ENCODE peak calls at places on chromosomes 11 and 22, in six cellular contexts. S is HL-60, D is SK-N-SH, L is K562, P is GM12878, H is HepG2. I is an unnamed sample.

GRCh38 chr11:61592176-61592575 is 11.3 kb upstream of the SYT7 start:
- DNase-seq in S (no peak), D (no peak), L (no peak), P (no peak), H (no peak), I (no peak)

GRCh38 chr11:119332111-119332765 is 2.1 kb upstream of the RNF26 start:
- DNase-seq in S (no peak), D (no peak), L (no peak), P (no peak), H (no peak), I (no peak)

GRCh38 chr11:68812526-68812925 is 29.2 kb downstream of the CPT1A start:
- DNase-seq in S (no peak), D (no peak), L (no peak), P (no peak), H (no peak), I (no peak)

GRCh38 chr11:117143390-117143789 is 697 bp upstream of the PAFAH1B2 start:
- DNase-seq in S (no peak), D (peak; percentile 59), L (peak; percentile 28), P (no peak), H (no peak), I (no peak)

GRCh38 chr11:133895551-133895950 is 50.2 kb upstream of the SPATA19 start:
- DNase-seq in S (no peak), D (peak; percentile 10), L (no peak), P (no peak), H (no peak), I (no peak)

GRCh38 chr11:126153999-126154398 is 57.5 kb downstream of the RPUSD4 start:
- DNase-seq in S (no peak), D (no peak), L (no peak), P (no peak), H (no peak), I (no peak)

GRCh38 chr22:19822301-19823117 is 32.2 kb downstream of the GNB1L start:
- DNase-seq in S (no peak), D (peak; percentile 36), L (no peak), P (no peak), H (no peak), I (no peak)

GRCh38 chr11:65116370-65117205 is 913 bp downstream of the ZNHIT2 start:
- DNase-seq in S (peak; percentile 51), D (peak; percentile 58), L (no peak), P (no peak), H (no peak), I (peak; percentile 66)

GRCh38 chr11:93984205-93984586 is 37.0 kb upstream of the HEPHL1 start:
- DNase-seq in S (no peak), D (no peak), L (no peak), P (no peak), H (no peak), I (no peak)

GRCh38 chr11:124837491-124837856 is 27.8 kb upstream of the ROBO3 start:
- DNase-seq in S (peak; percentile 55), D (peak; percentile 70), L (peak; percentile 64), P (peak; percentile 2), H (peak; percentile 58), I (no peak)

GRCh38 chr11:40388097-40388818 is 1071.2 kb downstream of the LRRC4C start:
- DNase-seq in S (no peak), D (no peak), L (no peak), P (no peak), H (no peak), I (no peak)

GRCh38 chr11:88312665-88313064 is 24.9 kb downstream of the CTSC start:
- DNase-seq in S (no peak), D (no peak), L (no peak), P (no peak), H (no peak), I (no peak)

GRCh38 chr22:29012923-29013322 is 48.7 kb downstream of the C22orf31 start:
- DNase-seq in S (no peak), D (no peak), L (no peak), P (no peak), H (no peak), I (no peak)

GRCh38 chr22:39959640-39960447 is at the start of gene TMA7B:
- DNase-seq in S (peak; percentile 43), D (peak; percentile 52), L (peak; percentile 54), P (no peak), H (no peak), I (no peak)

GRCh38 chr11:130894322-130895025 is 21.8 kb downstream of the SNX19 start:
- DNase-seq in S (peak; percentile 16), D (peak; percentile 57), L (peak; percentile 62), P (peak; percentile 15), H (peak; percentile 71), I (peak; percentile 87)

GRCh38 chr11:13378316-13378715 is 84.7 kb downstream of the BTBD10 start:
- DNase-seq in S (no peak), D (no peak), L (no peak), P (no peak), H (no peak), I (no peak)

GRCh38 chr22:41974691-41975290 is 5.5 kb downstream of the SEPTIN3 start:
- DNase-seq in S (no peak), D (no peak), L (no peak), P (no peak), H (no peak), I (no peak)

GRCh38 chr22:47294222-47294532 is 531.7 kb downstream of the TBC1D22A start:
- DNase-seq in S (no peak), D (no peak), L (no peak), P (no peak), H (no peak), I (no peak)

GRCh38 chr11:92266821-92267220 is 42.2 kb downstream of the FAT3 start:
- DNase-seq in S (no peak), D (no peak), L (no peak), P (no peak), H (peak; percentile 2), I (no peak)

GRCh38 chr11:1826552-1827094 is 8.2 kb upstream of the SYT8 start:
- DNase-seq in S (no peak), D (peak; percentile 71), L (peak; percentile 63), P (no peak), H (peak; percentile 50), I (no peak)

GRCh38 chr11:3853935-3854659 is 1.4 kb upstream of the STIM1 start:
- DNase-seq in S (no peak), D (no peak), L (no peak), P (peak; percentile 86), H (no peak), I (no peak)

GRCh38 chr11:29310706-29311342 is 706.0 kb downstream of the KCNA4 start:
- DNase-seq in S (no peak), D (no peak), L (no peak), P (no peak), H (no peak), I (no peak)

GRCh38 chr11:120064341-120064740 is 73.6 kb downstream of the TRIM29 start:
- DNase-seq in S (no peak), D (no peak), L (no peak), P (no peak), H (no peak), I (peak; percentile 30)

GRCh38 chr11:63906585-63906984 is 10.4 kb downstream of the RCOR2 start:
- DNase-seq in S (no peak), D (peak; percentile 81), L (peak; percentile 71), P (no peak), H (no peak), I (no peak)

GRCh38 chr22:17264321-17265052 is 45.3 kb upstream of the ADA2 start:
- DNase-seq in S (no peak), D (peak; percentile 51), L (no peak), P (no peak), H (no peak), I (no peak)

GRCh38 chr11:100550910-100551309 is 136.2 kb upstream of the ARHGAP42 start:
- DNase-seq in S (no peak), D (no peak), L (no peak), P (no peak), H (no peak), I (no peak)

GRCh38 chr22:49349181-49349835 is 478.4 kb downstream of the BRD1 start:
- DNase-seq in S (no peak), D (no peak), L (no peak), P (no peak), H (no peak), I (no peak)

GRCh38 chr11:34208266-34209135 is 103.1 kb downstream of the NAT10 start:
- DNase-seq in S (peak; percentile 84), D (no peak), L (peak; percentile 39), P (no peak), H (peak; percentile 43), I (no peak)

GRCh38 chr11:15969701-15970329 is 386.5 kb downstream of the SOX6 start:
- DNase-seq in S (no peak), D (no peak), L (no peak), P (peak; percentile 35), H (no peak), I (no peak)
- TF ChIP-seq GABPA in S (no peak), D (no peak), L (no peak), P (no peak), H (no peak), I (no peak)

GRCh38 chr11:114914231-114915005 is 236.1 kb downstream of the NXPE2 start:
- DNase-seq in S (no peak), D (no peak), L (no peak), P (no peak), H (no peak), I (no peak)
- TF ChIP-seq GABPA in S (no peak), D (no peak), L (no peak), P (no peak), H (no peak), I (no peak)

DNA sequence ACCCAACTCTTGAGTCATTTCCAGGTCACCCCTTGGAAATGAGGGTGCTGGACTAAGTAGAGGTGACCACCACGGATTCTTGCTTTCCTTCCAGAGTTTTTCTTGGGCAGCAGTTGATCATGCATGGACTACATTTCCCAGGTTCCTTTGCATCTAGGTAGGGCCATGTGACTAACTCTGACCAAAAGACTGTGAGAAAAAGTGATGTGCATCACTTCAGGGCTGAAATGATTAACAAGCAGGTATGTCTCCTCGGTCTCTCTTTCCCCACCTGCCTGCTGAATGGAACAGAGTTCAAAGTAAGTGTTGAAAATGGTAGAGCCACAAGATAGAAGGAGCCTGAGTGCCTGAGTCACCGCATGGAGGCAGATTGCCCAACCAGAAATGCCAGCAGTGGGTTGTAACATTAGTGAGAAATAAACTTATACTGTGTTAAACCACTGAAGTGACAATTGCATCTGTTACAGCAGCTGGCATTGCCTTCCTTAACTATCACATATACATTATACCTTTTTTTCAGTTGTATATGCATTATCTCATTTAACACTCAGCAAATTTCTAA is 113.5 kb downstream of the MN1 start:
- DNase-seq in S (no peak), D (no peak), L (no peak), P (no peak), H (peak; percentile 24), I (no peak)
- TF ChIP-seq GABPA in S (no peak), D (no peak), L (no peak), P (no peak), H (no peak), I (no peak)

GRCh38 chr22:25134451-25134850 is 65.2 kb upstream of the CRYBB3 start:
- DNase-seq in S (no peak), D (no peak), L (no peak), P (no peak), H (no peak), I (no peak)

GRCh38 chr22:25130462-25130861 is 69.2 kb upstream of the CRYBB3 start:
- DNase-seq in S (no peak), D (no peak), L (no peak), P (no peak), H (no peak), I (no peak)

GRCh38 chr22:25131198-25131887 is 68.3 kb upstream of the CRYBB3 start:
- DNase-seq in S (no peak), D (no peak), L (no peak), P (no peak), H (no peak), I (no peak)

GRCh38 chr22:25136953-25137576 is 62.6 kb upstream of the CRYBB3 start:
- DNase-seq in S (no peak), D (no peak), L (no peak), P (no peak), H (no peak), I (no peak)

GRCh38 chr22:25134028-25134427 is 65.6 kb upstream of the CRYBB3 start:
- DNase-seq in S (no peak), D (peak; percentile 47), L (no peak), P (no peak), H (no peak), I (no peak)
- TF ChIP-seq GABPA in S (no peak), D (no peak), L (no peak), P (no peak), H (no peak), I (no peak)